ENCODE peak calls at places on chromosomes 3 and 15, in four cellular contexts. L is spleen, E is K562, H is psoas muscle. N is an unnamed sample.

GRCh38 chr3:23728651-23729117 is 77.1 kb upstream of the UBE2E1 start:
- DNase-seq in L (no peak), E (no peak), H (no peak), N (no peak)

GRCh38 chr3:9500108-9501050 is 53.2 kb downstream of the LHFPL4 start:
- DNase-seq in L (peak; percentile 85), E (peak; percentile 83), H (peak; percentile 74), N (peak; percentile 53)

GRCh38 chr3:5221701-5222100 is 34.2 kb downstream of the EDEM1 start:
- DNase-seq in L (no peak), E (no peak), H (no peak), N (no peak)

GRCh38 chr3:193771736-193772135 is 178.7 kb downstream of the OPA1 start:
- DNase-seq in H (no peak), E (no peak), L (no peak), N (no peak)

GRCh38 chr15:38257676-38258075 is 5.0 kb downstream of the SPRED1 start:
- DNase-seq in H (no peak), E (no peak), L (no peak), N (no peak)

GRCh38 chr3:116005404-116005803 is 382.1 kb downstream of the GAP43 start:
- DNase-seq in H (no peak), E (peak; percentile 45), L (no peak), N (peak; percentile 12)

GRCh38 chr3:65439641-65440040 is 599.1 kb downstream of the MAGI1 start:
- DNase-seq in H (peak; percentile 63), E (peak; percentile 68), L (no peak), N (peak; percentile 35)

GRCh38 chr15:87209891-87210649 is 1046.5 kb downstream of the NTRK3 start:
- DNase-seq in E (no peak), H (no peak), L (no peak), N (no peak)

GRCh38 chr3:115958531-115958930 is 335.2 kb downstream of the GAP43 start:
- DNase-seq in L (no peak), E (no peak), H (no peak), N (no peak)

GRCh38 chr15:90387534-90388461 is at the start of gene IQGAP1:
- DNase-seq in L (peak; percentile 99), E (peak; percentile 97), H (peak; percentile 99), N (peak; percentile 97)

GRCh38 chr3:47517937-47518336 is 4.4 kb upstream of the ELP6 start:
- DNase-seq in H (no peak), L (no peak), E (no peak), N (no peak)

GRCh38 chr15:46275701-46276100 is 640.9 kb downstream of the SQOR start:
- DNase-seq in E (no peak), H (no peak), L (no peak), N (no peak)

GRCh38 chr15:62394079-62394478 is 229.0 kb upstream of the C2CD4B start:
- DNase-seq in L (no peak), H (no peak), E (no peak), N (no peak)

DNA sequence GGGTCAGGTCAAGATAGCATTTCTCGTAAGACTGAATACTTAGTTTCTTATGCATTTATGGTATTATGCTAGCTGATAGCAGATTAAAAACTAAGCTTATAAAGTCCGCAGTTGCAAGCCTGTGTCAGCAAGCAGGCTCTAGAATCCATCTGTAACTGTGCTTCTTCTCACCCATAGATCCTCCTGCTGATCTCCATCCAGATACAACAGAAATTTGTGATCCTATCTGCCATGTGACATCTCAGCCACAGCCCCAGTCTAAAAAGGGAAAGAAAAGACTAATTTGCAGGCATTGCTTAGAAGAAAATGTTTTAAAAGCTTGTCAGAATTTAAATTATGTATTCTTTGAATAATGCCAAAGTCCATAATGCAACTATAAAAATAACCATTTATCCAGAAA is 265.4 kb upstream of the CCDC54 start:
- DNase-seq in H (no peak), L (no peak), E (no peak), N (no peak)
- H3K27me3 ChIP-seq in H (no peaks in the 10 kb centered on the region), L (no peaks in the 10 kb centered on the region), E (no peaks in the 10 kb centered on the region), N (no peaks in the 10 kb centered on the region)

DNA sequence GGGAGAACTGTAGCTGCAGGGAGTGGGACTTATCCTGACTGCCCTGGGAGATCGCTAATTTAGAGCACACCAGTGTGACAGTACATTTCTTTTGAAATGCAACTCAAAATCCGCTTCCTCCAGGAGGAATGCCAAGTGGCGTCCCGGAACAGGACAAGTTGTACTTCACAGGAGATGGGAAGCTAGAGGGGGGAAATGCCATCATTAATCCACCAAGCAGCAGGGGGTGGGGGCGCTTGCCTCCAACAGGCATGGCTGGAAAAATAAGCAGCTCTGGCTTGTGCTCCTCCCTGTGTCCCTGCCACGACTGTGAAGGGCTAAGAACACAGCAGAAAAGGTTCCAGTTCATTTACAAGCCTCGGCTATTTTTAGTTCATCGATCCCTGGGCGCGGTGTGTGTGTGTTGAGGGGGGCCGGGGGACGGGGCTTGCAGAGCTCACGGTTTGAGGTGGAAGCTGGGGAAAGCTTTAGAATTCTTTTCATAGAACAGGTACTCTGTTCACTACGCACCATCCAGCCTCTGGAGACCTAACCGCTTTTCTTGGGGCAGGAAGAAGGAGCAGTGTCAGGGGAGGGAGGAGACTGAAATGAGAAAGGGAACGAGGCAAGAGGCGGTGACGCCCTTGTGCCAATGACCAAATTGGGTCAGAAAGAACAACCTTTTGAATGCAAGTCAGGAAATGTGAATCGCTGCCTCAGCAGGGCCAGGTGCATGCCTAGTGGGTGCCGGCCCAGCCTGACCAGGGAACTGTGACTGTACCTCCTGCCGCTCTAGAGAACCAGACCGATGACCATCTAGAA is 51.8 kb upstream of the DGKG start:
- DNase-seq in H (peak; percentile 75), E (no peak), L (peak; percentile 79), N (peak; percentile 61)
- H3K4me1 ChIP-seq in H (peaks cover 7% of the 10 kb centered on the region), E (no peaks in the 10 kb centered on the region), L (peaks cover 17% of the 10 kb centered on the region), N (peaks cover 28% of the 10 kb centered on the region)

DNA sequence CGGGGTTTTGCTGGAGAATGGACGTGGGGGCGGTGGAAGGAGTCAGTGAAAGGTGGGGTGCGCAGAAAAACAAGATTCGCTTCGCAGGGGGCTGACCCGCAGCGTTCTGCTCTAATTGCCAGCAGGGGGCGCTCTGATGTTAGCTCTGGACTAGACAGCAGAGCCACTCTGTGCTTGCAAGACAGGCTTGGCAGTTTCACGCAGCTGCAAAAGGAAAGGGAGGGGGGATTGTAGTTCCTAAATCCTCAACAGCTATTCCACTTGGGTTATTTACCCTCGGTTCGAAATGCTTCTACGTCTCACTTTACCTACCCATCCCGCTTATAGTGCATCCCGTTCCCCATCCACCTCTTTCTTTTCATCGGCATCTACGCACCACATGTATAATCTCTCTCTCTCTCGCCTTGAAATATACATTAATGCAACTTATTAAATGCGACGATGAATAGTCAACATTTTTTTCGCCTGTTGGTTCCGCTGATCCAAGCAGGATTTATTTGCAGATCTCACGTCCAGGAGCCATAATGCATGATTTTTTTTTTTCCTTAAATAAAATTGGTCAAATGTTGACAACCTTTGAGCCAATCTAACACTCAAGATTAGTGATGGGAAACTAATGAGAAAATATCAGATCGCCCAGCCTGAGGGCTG is 216.5 kb downstream of the MEIS2 start:
- DNase-seq in E (peak; percentile 83), H (peak; percentile 88), L (peak; percentile 88), N (peak; percentile 82)
- H3K27me3 ChIP-seq in E (peaks cover 3% of the 10 kb centered on the region), H (peaks cover 13% of the 10 kb centered on the region), L (peaks cover 63% of the 10 kb centered on the region), N (peaks cover 87% of the 10 kb centered on the region)

DNA sequence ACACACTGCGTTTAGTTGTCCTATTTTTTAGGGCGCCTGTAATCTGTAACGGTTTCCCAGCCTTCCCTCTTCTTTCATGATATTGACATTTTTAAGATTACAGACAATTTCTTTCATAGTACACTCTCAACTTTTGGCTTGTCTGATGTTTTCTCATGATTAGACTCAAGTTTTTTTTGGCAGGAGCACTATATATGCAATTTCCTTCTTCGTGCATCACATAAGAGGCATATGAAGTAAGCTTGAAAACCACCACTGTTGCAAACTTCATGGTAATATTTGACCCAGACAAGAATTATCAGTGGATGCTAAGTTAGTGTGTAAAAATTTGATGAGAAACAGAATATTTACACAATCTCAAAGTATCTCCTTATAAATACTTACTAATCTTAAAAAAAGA is 119.2 kb upstream of the CMC1 start:
- DNase-seq in H (no peak), L (no peak), E (no peak), N (no peak)
- H3K4me1 ChIP-seq in H (no peaks in the 10 kb centered on the region), L (peaks cover 6% of the 10 kb centered on the region), E (no peaks in the 10 kb centered on the region), N (peaks cover 20% of the 10 kb centered on the region)

DNA sequence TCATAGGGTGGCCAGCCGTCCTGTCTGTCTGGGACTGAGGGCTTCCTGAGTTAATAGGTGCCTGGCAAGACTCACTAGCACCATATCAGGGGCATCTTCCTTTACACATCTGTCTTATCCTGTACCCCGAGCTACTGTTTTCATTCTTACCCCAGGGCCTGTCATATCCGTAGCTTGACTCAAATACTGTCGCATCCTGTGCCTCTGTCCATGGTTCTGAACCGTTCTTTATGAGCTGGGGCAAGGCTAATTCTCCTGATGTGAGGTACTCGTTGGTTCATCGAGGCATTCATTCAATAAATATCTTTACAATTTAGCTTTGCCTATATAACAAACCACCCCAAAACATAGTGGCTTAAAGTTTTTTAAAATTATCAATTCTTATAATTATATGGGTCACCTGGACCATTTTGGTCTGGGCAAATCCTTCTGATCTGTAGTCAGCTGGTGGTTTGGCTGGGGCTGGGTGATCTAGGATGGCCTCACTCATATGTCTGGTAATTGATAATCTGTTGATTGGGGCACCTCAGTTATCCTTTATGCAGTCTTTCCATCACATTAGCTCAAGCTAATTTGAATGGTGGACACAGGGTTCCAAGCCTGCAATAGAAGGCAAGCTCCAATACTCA is 121.2 kb downstream of the TLE3 start:
- DNase-seq in E (peak; percentile 40), H (no peak), L (no peak), N (no peak)
- H3K27me3 ChIP-seq in E (no peaks in the 10 kb centered on the region), H (no peaks in the 10 kb centered on the region), L (no peaks in the 10 kb centered on the region), N (peaks cover 87% of the 10 kb centered on the region)

GRCh38 chr15:74867562-74868458 is 5.4 kb downstream of the SCAMP2 start:
- DNase-seq in H (no peak), L (no peak), E (no peak), N (no peak)
- H3K4me1 ChIP-seq in H (peaks cover 70% of the 10 kb centered on the region), L (peaks cover 89% of the 10 kb centered on the region), E (peaks cover 15% of the 10 kb centered on the region), N (peaks cover 93% of the 10 kb centered on the region)

GRCh38 chr3:168338176-168338575 is 242.5 kb upstream of the GOLIM4 start:
- DNase-seq in L (no peak), E (no peak), H (no peak), N (no peak)

GRCh38 chr3:168341965-168342719 is 246.4 kb upstream of the GOLIM4 start:
- DNase-seq in H (no peak), E (no peak), L (no peak), N (no peak)

GRCh38 chr3:168341192-168341816 is 245.6 kb upstream of the GOLIM4 start:
- DNase-seq in L (no peak), E (no peak), H (no peak), N (no peak)

GRCh38 chr3:168330983-168331382 is 235.3 kb upstream of the GOLIM4 start:
- DNase-seq in H (no peak), E (no peak), L (no peak), N (no peak)

GRCh38 chr3:168336276-168336675 is 240.6 kb upstream of the GOLIM4 start:
- DNase-seq in H (no peak), E (no peak), L (no peak), N (no peak)
- H3K27me3 ChIP-seq in H (no peaks in the 10 kb centered on the region), E (no peaks in the 10 kb centered on the region), L (no peaks in the 10 kb centered on the region), N (no peaks in the 10 kb centered on the region)

DNA sequence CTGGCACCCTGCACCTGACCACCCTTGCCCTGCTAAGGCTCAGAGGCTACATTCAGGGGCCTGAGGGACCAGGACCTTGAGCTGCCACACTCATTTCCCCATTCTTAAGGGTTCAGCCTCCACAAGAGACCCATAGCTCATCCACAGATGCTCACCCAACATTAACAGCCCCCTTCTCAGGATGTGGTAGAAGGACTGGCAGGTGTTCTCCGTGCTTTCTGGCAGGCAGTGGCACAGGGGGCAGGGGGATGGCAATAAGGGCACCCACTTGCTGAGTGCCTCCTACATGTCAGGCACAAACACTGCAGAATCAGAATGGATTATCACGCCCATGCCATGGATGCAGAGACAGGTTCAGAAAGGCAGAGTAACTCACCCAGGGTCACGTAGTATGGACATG is 9.5 kb downstream of the MAPKAPK3 start:
- DNase-seq in H (no peak), L (no peak), E (no peak), N (no peak)
- H3K4me1 ChIP-seq in H (peaks cover 83% of the 10 kb centered on the region), L (peaks cover 95% of the 10 kb centered on the region), E (peaks cover 4% of the 10 kb centered on the region), N (peaks cover 100% of the 10 kb centered on the region)

N was measured in left ventricle myocardium inferior.